ENCODE peak calls at places on chromosomes 6 and 20, in six cellular contexts. H is adrenal gland, E is endodermal cell, F is AG04450, V is brain microvascular endothelial cell, Q is Panc1. B is an unnamed sample.

GRCh38 chr6:39378175-39378889 is 55.8 kb upstream of the KCNK16 start:
- DNase-seq in H (no peak), E (peak; percentile 36), F (no peak), V (no peak), Q (no peak), B (no peak)

GRCh38 chr6:24916496-24916895 is 19.3 kb downstream of the RIPOR2 start:
- DNase-seq in H (no peak), E (no peak), F (no peak), V (no peak), Q (no peak), B (no peak)

GRCh38 chr6:56043076-56043475 is 167.7 kb upstream of the BMP5 start:
- DNase-seq in H (no peak), E (no peak), F (no peak), V (no peak), Q (no peak), B (no peak)

GRCh38 chr20:61879303-61879620 is 186.4 kb downstream of the TAF4 start:
- DNase-seq in H (no peak), E (no peak), F (no peak), V (no peak), Q (no peak), B (no peak)

GRCh38 chr20:36399147-36399968 is 93.2 kb downstream of the DLGAP4 start:
- DNase-seq in H (no peak), E (peak; percentile 98), F (no peak), V (peak; percentile 33), Q (peak; percentile 39), B (peak; percentile 28)

GRCh38 chr6:77440206-77440976 is 22.9 kb downstream of the HTR1B start:
- DNase-seq in H (no peak), E (no peak), F (peak; percentile 71), V (no peak), Q (no peak), B (peak; percentile 4)

GRCh38 chr6:42007753-42008528 is 42.4 kb upstream of the TAF8 start:
- DNase-seq in H (no peak), E (no peak), F (no peak), V (no peak), Q (no peak), B (no peak)

GRCh38 chr6:10449751-10450150 is 34.9 kb upstream of the TFAP2A start:
- DNase-seq in H (no peak), E (peak; percentile 17), F (no peak), V (no peak), Q (no peak), B (peak; percentile 78)

GRCh38 chr6:17169291-17169690 is 67.4 kb downstream of the STMND1 start:
- DNase-seq in H (no peak), E (no peak), F (peak; percentile 68), V (peak; percentile 43), Q (no peak), B (peak; percentile 89)

GRCh38 chr6:79671605-79672266 is 40.6 kb downstream of the SH3BGRL2 start:
- DNase-seq in H (no peak), E (peak; percentile 55), F (no peak), V (peak; percentile 33), Q (no peak), B (no peak)

GRCh38 chr6:109760208-109760607 is 69.1 kb downstream of the FIG4 start:
- DNase-seq in H (no peak), E (no peak), F (no peak), V (no peak), Q (no peak), B (no peak)

GRCh38 chr20:53692465-53693067 is 98.9 kb upstream of the ZNF217 start:
- DNase-seq in H (no peak), E (peak; percentile 53), F (no peak), V (peak; percentile 27), Q (no peak), B (peak; percentile 92)

GRCh38 chr20:59948828-59949720 is 8.9 kb downstream of the FAM217B start:
- DNase-seq in H (peak; percentile 27), E (no peak), F (peak; percentile 45), V (peak; percentile 45), Q (no peak), B (no peak)

GRCh38 chr6:98532004-98532403 is 302.4 kb upstream of the POU3F2 start:
- DNase-seq in H (no peak), E (no peak), F (no peak), V (no peak), Q (no peak), B (no peak)

GRCh38 chr6:78580923-78581322 is 286.4 kb upstream of the IRAK1BP1 start:
- DNase-seq in H (no peak), E (no peak), F (no peak), V (no peak), Q (no peak), B (no peak)

GRCh38 chr6:111673871-111674270 is 68.2 kb upstream of the TRAF3IP2 start:
- DNase-seq in H (no peak), E (no peak), F (no peak), V (no peak), Q (no peak), B (no peak)

GRCh38 chr20:13243826-13244376 is 22.8 kb downstream of the ISM1 start:
- DNase-seq in H (no peak), E (no peak), F (no peak), V (peak; percentile 16), Q (no peak), B (no peak)

GRCh38 chr6:160767019-160767646 is 65.1 kb downstream of the PLG start:
- DNase-seq in H (peak; percentile 70), E (peak; percentile 94), F (no peak), V (peak; percentile 35), Q (no peak), B (peak; percentile 62)

GRCh38 chr6:95309545-95309944 is 267.8 kb upstream of the MANEA start:
- DNase-seq in H (no peak), E (peak; percentile 36), F (no peak), V (no peak), Q (no peak), B (no peak)

GRCh38 chr6:8082954-8083858 is 19.0 kb upstream of the BLOC1S5 start:
- DNase-seq in H (peak; percentile 28), E (no peak), F (peak; percentile 59), V (peak; percentile 68), Q (no peak), B (peak; percentile 45)

GRCh38 chr20:19885981-19886665 is 128.1 kb downstream of the RIN2 start:
- DNase-seq in H (peak; percentile 74), E (peak; percentile 57), F (no peak), V (peak; percentile 16), Q (no peak), B (peak; percentile 44)

GRCh38 chr6:113953346-113953745 is 17.6 kb downstream of the HDAC2 start:
- DNase-seq in H (no peak), E (no peak), F (no peak), V (no peak), Q (no peak), B (no peak)

GRCh38 chr20:24507182-24507853 is 37.9 kb downstream of the SYNDIG1 start:
- DNase-seq in H (no peak), E (no peak), F (no peak), V (no peak), Q (no peak), B (no peak)

GRCh38 chr20:37856932-37857660 is 45.8 kb upstream of the VSTM2L start:
- DNase-seq in H (no peak), E (no peak), F (peak; percentile 11), V (peak; percentile 74), Q (no peak), B (no peak)

GRCh38 chr6:109383438-109383940 is 1.2 kb upstream of the CD164 start:
- DNase-seq in H (no peak), E (no peak), F (no peak), V (no peak), Q (no peak), B (no peak)

GRCh38 chr6:111832833-111833418 is 40.3 kb downstream of the FYN start:
- DNase-seq in H (no peak), E (no peak), F (no peak), V (no peak), Q (no peak), B (no peak)

GRCh38 chr20:62860391-62860923 is 1.2 kb downstream of the TCFL5 start:
- DNase-seq in H (no peak), E (peak; percentile 58), F (no peak), V (no peak), Q (no peak), B (peak; percentile 31)

GRCh38 chr6:42771741-42772100 is 10.1 kb upstream of the BICRAL start:
- DNase-seq in H (no peak), E (no peak), F (no peak), V (no peak), Q (no peak), B (no peak)

GRCh38 chr6:26400626-26401025 is 1.4 kb upstream of the BTN3A1 start:
- DNase-seq in H (no peak), E (no peak), F (no peak), V (no peak), Q (no peak), B (no peak)

GRCh38 chr6:28380381-28380780 is 19.2 kb downstream of the ZSCAN12 start:
- DNase-seq in H (no peak), E (no peak), F (no peak), V (no peak), Q (no peak), B (no peak)
- H3K4me3 ChIP-seq in H (no peak overlapping the region), E (no peak overlapping the region), F (no peak overlapping the region), V (no peak overlapping the region), Q (no peak overlapping the region), B (no peak overlapping the region)

GRCh38 chr6:156795825-156796224 is 18.6 kb downstream of the ARID1B start:
- DNase-seq in H (no peak), E (peak; percentile 45), F (no peak), V (no peak), Q (no peak), B (peak; percentile 26)
- H3K4me3 ChIP-seq in H (no peak overlapping the region), E (no peak overlapping the region), F (peak overlapping the region; percentile 10), V (no peak overlapping the region), Q (no peak overlapping the region), B (peak overlapping the region; percentile 18)

DNA sequence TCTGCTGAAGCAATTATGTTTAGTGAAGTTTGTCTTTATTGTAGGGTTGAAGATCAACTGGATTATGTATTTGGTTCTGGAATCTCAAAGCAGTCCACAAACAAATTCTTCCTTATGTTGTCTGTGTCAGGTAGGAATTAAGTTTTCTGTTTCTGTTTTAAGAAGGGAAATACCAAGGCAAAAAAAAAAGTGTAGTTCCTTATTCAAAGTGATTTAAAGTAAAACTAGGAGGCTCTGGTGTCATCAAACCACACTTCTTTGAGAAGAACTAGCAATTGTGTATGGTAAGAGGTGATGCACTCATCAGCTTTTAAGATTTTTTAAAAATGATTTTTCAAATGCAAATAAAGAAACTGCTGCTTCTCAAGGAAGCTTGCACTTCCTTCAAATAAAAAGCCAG is 1.9 kb downstream of the FAM135A start:
- DNase-seq in H (no peak), E (no peak), F (no peak), V (no peak), Q (no peak), B (no peak)
- H3K4me3 ChIP-seq in H (no peak overlapping the region), E (peak overlapping the region; percentile 93), F (no peak overlapping the region), V (no peak overlapping the region), Q (no peak overlapping the region), B (no peak overlapping the region)

GRCh38 chr20:22402990-22403859 is 181.1 kb downstream of the FOXA2 start:
- DNase-seq in H (no peak), E (peak; percentile 71), F (no peak), V (no peak), Q (no peak), B (no peak)

GRCh38 chr20:22404609-22405170 is 179.7 kb downstream of the FOXA2 start:
- DNase-seq in H (no peak), E (no peak), F (no peak), V (no peak), Q (no peak), B (no peak)

GRCh38 chr20:22402550-22402949 is 181.8 kb downstream of the FOXA2 start:
- DNase-seq in H (no peak), E (no peak), F (no peak), V (no peak), Q (no peak), B (no peak)

GRCh38 chr20:22407237-22408193 is 176.9 kb downstream of the FOXA2 start:
- DNase-seq in H (no peak), E (no peak), F (no peak), V (no peak), Q (no peak), B (no peak)

GRCh38 chr20:22403860-22404608 is 180.3 kb downstream of the FOXA2 start:
- DNase-seq in H (no peak), E (no peak), F (no peak), V (no peak), Q (no peak), B (peak; percentile 64)
- H3K4me3 ChIP-seq in H (no peak overlapping the region), E (peak overlapping the region; percentile 69), F (no peak overlapping the region), V (no peak overlapping the region), Q (peak overlapping the region; percentile 58), B (no peak overlapping the region)